ENCODE peak calls at places on chromosomes 2 and 18, in six cellular contexts. One of them, this sample, is unnamed.

GRCh38 chr2:134774074-134774742 is 55.4 kb upstream of the TMEM163 start:
- DNase-seq in IMR-90: peak; percentile 4
- DNase-seq in GM06990: no peak
- DNase-seq in foreskin fibroblast: peak; percentile 3
- DNase-seq in kidney: no peak
- DNase-seq in pancreas: no peak
- DNase-seq in this sample: no peak

GRCh38 chr2:195331124-195331523 is 325.9 kb upstream of the SLC39A10 start:
- DNase-seq in kidney: no peak
- DNase-seq in GM06990: no peak
- DNase-seq in foreskin fibroblast: no peak
- DNase-seq in pancreas: no peak
- DNase-seq in IMR-90: no peak
- DNase-seq in this sample: no peak

GRCh38 chr2:174442546-174443510 is 44.0 kb downstream of the GPR155 start:
- DNase-seq in foreskin fibroblast: peak; percentile 89
- DNase-seq in GM06990: no peak
- DNase-seq in kidney: no peak
- DNase-seq in IMR-90: peak; percentile 89
- DNase-seq in pancreas: no peak
- DNase-seq in this sample: peak; percentile 45

GRCh38 chr2:38947241-38948239 is 57.9 kb downstream of the ARHGEF33 start:
- DNase-seq in kidney: no peak
- DNase-seq in foreskin fibroblast: peak; percentile 82
- DNase-seq in pancreas: peak; percentile 67
- DNase-seq in IMR-90: peak; percentile 75
- DNase-seq in GM06990: peak; percentile 15
- DNase-seq in this sample: peak; percentile 23

GRCh38 chr2:102238039-102238756 is 51.4 kb downstream of the IL1RL2 start:
- DNase-seq in kidney: no peak
- DNase-seq in pancreas: no peak
- DNase-seq in GM06990: no peak
- DNase-seq in foreskin fibroblast: peak; percentile 72
- DNase-seq in IMR-90: peak; percentile 83
- DNase-seq in this sample: no peak

GRCh38 chr18:6956495-6956894 is 161.1 kb downstream of the LAMA1 start:
- DNase-seq in kidney: no peak
- DNase-seq in pancreas: no peak
- DNase-seq in IMR-90: no peak
- DNase-seq in foreskin fibroblast: no peak
- DNase-seq in GM06990: no peak
- DNase-seq in this sample: no peak

GRCh38 chr2:45259547-45260160 is 250.4 kb upstream of the SIX2 start:
- DNase-seq in pancreas: no peak
- DNase-seq in kidney: no peak
- DNase-seq in GM06990: no peak
- DNase-seq in IMR-90: no peak
- DNase-seq in foreskin fibroblast: peak; percentile 50
- DNase-seq in this sample: no peak

GRCh38 chr18:901769-902168 is 2.9 kb upstream of the ADCYAP1 start:
- DNase-seq in foreskin fibroblast: no peak
- DNase-seq in IMR-90: no peak
- DNase-seq in pancreas: no peak
- DNase-seq in kidney: no peak
- DNase-seq in GM06990: no peak
- DNase-seq in this sample: no peak

GRCh38 chr2:1051075-1051474 is 100.4 kb downstream of the SNTG2 start:
- DNase-seq in GM06990: no peak
- DNase-seq in foreskin fibroblast: peak; percentile 37
- DNase-seq in IMR-90: peak; percentile 37
- DNase-seq in pancreas: no peak
- DNase-seq in kidney: no peak
- DNase-seq in this sample: no peak

GRCh38 chr2:69196327-69197117 is 183.5 kb downstream of the ANTXR1 start:
- DNase-seq in kidney: no peak
- DNase-seq in foreskin fibroblast: peak; percentile 84
- DNase-seq in pancreas: no peak
- DNase-seq in IMR-90: peak; percentile 98
- DNase-seq in GM06990: no peak
- DNase-seq in this sample: peak; percentile 93

GRCh38 chr2:169759987-169760386 is 26.4 kb downstream of the KLHL23 start:
- DNase-seq in foreskin fibroblast: no peak
- DNase-seq in IMR-90: no peak
- DNase-seq in pancreas: no peak
- DNase-seq in kidney: no peak
- DNase-seq in GM06990: no peak
- DNase-seq in this sample: no peak

GRCh38 chr18:37259711-37260110 is 305.9 kb downstream of the CELF4 start:
- DNase-seq in pancreas: no peak
- DNase-seq in kidney: no peak
- DNase-seq in GM06990: no peak
- DNase-seq in foreskin fibroblast: no peak
- DNase-seq in IMR-90: no peak
- DNase-seq in this sample: no peak

GRCh38 chr2:166628478-166629136 is 134.6 kb upstream of the SCN7A start:
- DNase-seq in GM06990: no peak
- DNase-seq in pancreas: no peak
- DNase-seq in foreskin fibroblast: no peak
- DNase-seq in kidney: no peak
- DNase-seq in IMR-90: no peak
- DNase-seq in this sample: no peak

GRCh38 chr2:120287183-120288015 is 34.7 kb downstream of the RALB start:
- DNase-seq in foreskin fibroblast: peak; percentile 95
- DNase-seq in GM06990: peak; percentile 62
- DNase-seq in pancreas: no peak
- DNase-seq in kidney: no peak
- DNase-seq in IMR-90: peak; percentile 96
- DNase-seq in this sample: peak; percentile 78

GRCh38 chr2:231299267-231299666 is 96.2 kb upstream of the B3GNT7 start:
- DNase-seq in GM06990: no peak
- DNase-seq in kidney: no peak
- DNase-seq in IMR-90: no peak
- DNase-seq in pancreas: no peak
- DNase-seq in foreskin fibroblast: no peak
- DNase-seq in this sample: no peak

GRCh38 chr2:174328309-174329156 is 6.2 kb upstream of the SP9 start:
- DNase-seq in IMR-90: no peak
- DNase-seq in GM06990: peak; percentile 15
- DNase-seq in kidney: no peak
- DNase-seq in foreskin fibroblast: no peak
- DNase-seq in pancreas: no peak
- DNase-seq in this sample: no peak

GRCh38 chr2:55231546-55232083 is 478 bp downstream of the CLHC1 start:
- DNase-seq in pancreas: no peak
- DNase-seq in foreskin fibroblast: peak; percentile 39
- DNase-seq in kidney: no peak
- DNase-seq in IMR-90: peak; percentile 10
- DNase-seq in GM06990: no peak
- DNase-seq in this sample: no peak

GRCh38 chr2:216838146-216838545 is 21.7 kb downstream of the TNP1 start:
- DNase-seq in IMR-90: peak; percentile 70
- DNase-seq in GM06990: no peak
- DNase-seq in kidney: peak; percentile 69
- DNase-seq in foreskin fibroblast: peak; percentile 58
- DNase-seq in pancreas: no peak
- DNase-seq in this sample: no peak

GRCh38 chr2:85786865-85787264 is 33.1 kb downstream of the ATOH8 start:
- DNase-seq in GM06990: no peak
- DNase-seq in pancreas: no peak
- DNase-seq in foreskin fibroblast: no peak
- DNase-seq in IMR-90: no peak
- DNase-seq in kidney: peak; percentile 63
- DNase-seq in this sample: no peak

GRCh38 chr2:212831671-212832199 is 293.1 kb upstream of the ERBB4 start:
- DNase-seq in IMR-90: no peak
- DNase-seq in GM06990: peak; percentile 13
- DNase-seq in kidney: peak; percentile 53
- DNase-seq in pancreas: no peak
- DNase-seq in foreskin fibroblast: no peak
- DNase-seq in this sample: no peak

GRCh38 chr2:65686928-65687521 is 254.6 kb upstream of the SPRED2 start:
- DNase-seq in GM06990: no peak
- DNase-seq in IMR-90: no peak
- DNase-seq in kidney: no peak
- DNase-seq in pancreas: no peak
- DNase-seq in foreskin fibroblast: no peak
- DNase-seq in this sample: no peak

GRCh38 chr2:20594957-20595356 is 55.9 kb downstream of the HS1BP3 start:
- DNase-seq in pancreas: no peak
- DNase-seq in IMR-90: no peak
- DNase-seq in GM06990: no peak
- DNase-seq in kidney: peak; percentile 59
- DNase-seq in foreskin fibroblast: no peak
- DNase-seq in this sample: no peak

GRCh38 chr2:222577341-222577740 is 78.6 kb downstream of the FARSB start:
- DNase-seq in pancreas: no peak
- DNase-seq in kidney: no peak
- DNase-seq in foreskin fibroblast: no peak
- DNase-seq in IMR-90: no peak
- DNase-seq in GM06990: no peak
- DNase-seq in this sample: no peak

GRCh38 chr2:190407662-190408537 is at the start of gene MFSD6:
- DNase-seq in kidney: peak; percentile 86
- DNase-seq in pancreas: peak; percentile 69
- DNase-seq in IMR-90: no peak
- DNase-seq in GM06990: peak; percentile 78
- DNase-seq in foreskin fibroblast: peak; percentile 57
- DNase-seq in this sample: no peak

DNA sequence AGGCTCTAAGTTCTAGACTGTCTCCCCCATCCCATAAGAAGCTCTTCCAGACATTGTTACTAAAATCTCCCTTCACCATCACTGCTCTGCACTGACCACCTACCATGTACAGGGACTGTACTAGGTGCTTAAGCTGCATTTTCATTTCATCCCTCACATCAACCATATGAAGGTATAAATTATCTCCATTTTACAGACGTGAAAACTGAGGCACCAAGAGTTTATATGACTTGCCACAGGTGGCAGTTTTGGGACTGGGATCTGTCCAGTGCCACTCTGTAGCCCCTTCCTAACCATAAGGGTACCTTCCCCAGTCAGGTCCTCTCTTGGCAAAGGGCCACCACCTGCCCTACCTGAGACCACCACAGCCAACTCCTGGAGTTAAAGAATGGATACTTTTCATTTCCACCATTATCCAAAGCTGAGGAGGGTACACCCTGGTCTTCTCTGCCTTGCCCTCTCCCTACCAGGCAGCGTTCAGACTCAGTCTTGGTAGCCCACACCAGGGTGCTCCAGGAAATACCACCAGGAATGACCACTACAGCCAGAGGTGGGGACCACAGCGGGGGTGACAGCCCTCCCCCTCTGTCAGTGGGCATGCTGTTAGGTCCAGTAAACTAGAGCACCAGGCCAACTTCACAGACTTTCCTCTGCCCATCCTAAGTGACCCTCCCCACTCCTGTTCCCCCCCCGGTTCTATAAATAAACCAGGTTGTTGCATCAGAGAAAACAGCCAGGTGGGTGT is 2.8 kb downstream of the RAB11FIP5 start:
- DNase-seq in pancreas: no peak
- DNase-seq in IMR-90: no peak
- DNase-seq in kidney: no peak
- DNase-seq in foreskin fibroblast: no peak
- DNase-seq in GM06990: no peak
- DNase-seq in this sample: no peak
- H3K4me3 ChIP-seq in pancreas: no peak overlapping the region
- H3K4me3 ChIP-seq in IMR-90: no peak overlapping the region
- H3K4me3 ChIP-seq in kidney: peak overlapping the region; percentile 91
- H3K4me3 ChIP-seq in foreskin fibroblast: peak overlapping the region; percentile 92
- H3K4me3 ChIP-seq in GM06990: no peak overlapping the region
- H3K4me3 ChIP-seq in this sample: peak overlapping the region; percentile 89

DNA sequence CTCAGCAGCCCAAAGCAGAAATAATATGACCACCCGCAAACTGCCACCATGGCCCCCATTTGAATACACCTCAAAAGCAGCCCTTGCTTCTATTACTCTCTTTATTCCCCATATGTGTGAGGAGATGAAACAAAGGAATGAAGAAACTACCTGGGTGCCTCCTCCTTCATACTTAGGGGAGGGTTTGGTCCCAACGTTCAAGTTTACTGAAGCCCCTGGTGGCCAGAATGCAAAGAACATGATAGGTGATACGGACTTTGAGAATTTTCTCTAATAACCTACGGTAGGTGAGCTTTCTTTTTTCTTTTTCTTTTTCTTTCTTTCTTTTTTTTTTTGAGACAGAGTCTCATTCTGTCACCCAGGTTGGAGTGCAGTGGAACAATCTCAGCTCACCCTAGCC is 110.3 kb upstream of the FBXO11 start:
- DNase-seq in GM06990: no peak
- DNase-seq in kidney: no peak
- DNase-seq in foreskin fibroblast: no peak
- DNase-seq in pancreas: no peak
- DNase-seq in IMR-90: no peak
- DNase-seq in this sample: no peak
- TF ChIP-seq CTCF in GM06990: peak; percentile 35
- TF ChIP-seq CTCF in kidney: no peak
- TF ChIP-seq CTCF in foreskin fibroblast: no peak
- TF ChIP-seq CTCF in pancreas: no peak
- TF ChIP-seq CTCF in IMR-90: no peak
- TF ChIP-seq CTCF in this sample: no peak

GRCh38 chr2:176175729-176176074 is 12.8 kb upstream of the HOXD1 start:
- DNase-seq in foreskin fibroblast: no peak
- DNase-seq in kidney: no peak
- DNase-seq in IMR-90: no peak
- DNase-seq in GM06990: no peak
- DNase-seq in pancreas: no peak
- DNase-seq in this sample: no peak
- H3K4me3 ChIP-seq in foreskin fibroblast: no peak overlapping the region
- H3K4me3 ChIP-seq in kidney: peak overlapping the region; percentile 53
- H3K4me3 ChIP-seq in IMR-90: no peak overlapping the region
- H3K4me3 ChIP-seq in GM06990: no peak overlapping the region
- H3K4me3 ChIP-seq in pancreas: no peak overlapping the region
- H3K4me3 ChIP-seq in this sample: no peak overlapping the region

DNA sequence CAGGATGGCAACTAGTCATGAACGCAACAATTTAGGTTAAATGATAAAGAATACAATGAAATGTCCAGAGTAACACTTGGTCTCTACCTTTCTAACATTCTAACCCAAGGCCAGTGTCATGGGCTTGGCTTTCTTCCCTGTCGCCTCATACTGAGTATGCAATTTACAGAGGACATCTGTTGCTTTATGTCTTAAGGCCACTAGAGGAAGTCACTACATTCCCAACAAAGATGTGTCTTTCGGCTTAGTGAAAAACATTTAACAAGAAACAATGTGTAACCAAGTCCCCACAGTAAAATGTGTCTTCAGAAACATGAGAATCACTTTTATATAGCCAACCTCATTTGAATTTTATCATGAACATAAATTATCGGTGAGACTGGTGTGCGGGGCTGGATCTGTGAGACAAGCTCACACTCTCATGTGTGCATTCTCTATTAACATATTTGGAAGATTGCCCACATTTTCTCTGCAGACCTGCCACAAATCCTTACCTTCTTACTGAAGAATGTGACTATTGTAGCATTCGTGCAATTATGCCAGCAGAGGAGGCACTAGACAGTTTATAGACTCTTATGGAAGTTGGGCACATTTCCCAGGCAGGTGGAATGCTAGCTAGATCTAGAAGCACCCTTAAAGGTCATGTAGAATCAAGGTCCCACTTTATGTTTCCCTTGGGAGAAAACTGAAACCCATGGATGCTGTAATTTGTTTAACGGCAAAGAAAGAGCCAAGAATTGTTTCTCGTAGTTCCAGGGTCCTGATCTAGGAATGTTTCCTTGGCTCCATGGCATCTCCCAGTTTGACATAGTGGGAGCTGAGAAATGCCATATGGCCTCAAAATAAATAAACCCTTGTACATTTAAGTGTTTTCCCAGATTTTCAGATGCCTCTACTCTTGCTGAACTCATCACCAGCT is 101.8 kb downstream of the CD226 start:
- DNase-seq in GM06990: no peak
- DNase-seq in IMR-90: peak; percentile 62
- DNase-seq in kidney: no peak
- DNase-seq in pancreas: no peak
- DNase-seq in foreskin fibroblast: no peak
- DNase-seq in this sample: no peak
- TF ChIP-seq CTCF in GM06990: peak; percentile 22
- TF ChIP-seq CTCF in IMR-90: no peak
- TF ChIP-seq CTCF in kidney: no peak
- TF ChIP-seq CTCF in pancreas: no peak
- TF ChIP-seq CTCF in foreskin fibroblast: no peak
- TF ChIP-seq CTCF in this sample: no peak

This sample was measured in AG09309.